ENCODE peak calls at places on chromosomes 2 and 18, in eight cellular contexts. One of them, this sample, is unnamed.

GRCh38 chr2:174332607-174333001 is 2.1 kb upstream of the SP9 start:
- DNase-seq in tibial nerve: no peak
- DNase-seq in gastrocnemius medialis: no peak
- DNase-seq in transverse colon: no peak
- DNase-seq in sigmoid colon: no peak
- DNase-seq in keratinocyte: no peak
- DNase-seq in PC-3: peak
- DNase-seq in dorsolateral prefrontal cortex: no peak
- DNase-seq in this sample: no peak

GRCh38 chr18:11925800-11926481 is 17.8 kb upstream of the MPPE1 start:
- DNase-seq in tibial nerve: no peak
- DNase-seq in gastrocnemius medialis: no peak
- DNase-seq in transverse colon: no peak
- DNase-seq in sigmoid colon: no peak
- DNase-seq in keratinocyte: no peak
- DNase-seq in PC-3: no peak
- DNase-seq in dorsolateral prefrontal cortex: no peak
- DNase-seq in this sample: no peak

GRCh38 chr2:216849987-216850386 is 9.9 kb downstream of the TNP1 start:
- DNase-seq in tibial nerve: peak
- DNase-seq in gastrocnemius medialis: peak
- DNase-seq in transverse colon: peak
- DNase-seq in sigmoid colon: peak
- DNase-seq in keratinocyte: no peak
- DNase-seq in PC-3: peak
- DNase-seq in dorsolateral prefrontal cortex: peak
- DNase-seq in this sample: no peak

GRCh38 chr2:240163056-240163714 is 22.7 kb upstream of the OTOS start:
- DNase-seq in tibial nerve: no peak
- DNase-seq in gastrocnemius medialis: no peak
- DNase-seq in transverse colon: no peak
- DNase-seq in sigmoid colon: peak
- DNase-seq in keratinocyte: no peak
- DNase-seq in PC-3: no peak
- DNase-seq in dorsolateral prefrontal cortex: no peak
- DNase-seq in this sample: peak

GRCh38 chr18:40380657-40381441 is 1574.2 kb upstream of the PIK3C3 start:
- DNase-seq in tibial nerve: no peak
- DNase-seq in gastrocnemius medialis: no peak
- DNase-seq in transverse colon: no peak
- DNase-seq in sigmoid colon: no peak
- DNase-seq in keratinocyte: no peak
- DNase-seq in PC-3: no peak
- DNase-seq in dorsolateral prefrontal cortex: no peak
- DNase-seq in this sample: no peak

GRCh38 chr2:144006139-144006538 is 513.8 kb downstream of the ZEB2 start:
- DNase-seq in tibial nerve: no peak
- DNase-seq in gastrocnemius medialis: no peak
- DNase-seq in transverse colon: no peak
- DNase-seq in sigmoid colon: no peak
- DNase-seq in keratinocyte: no peak
- DNase-seq in PC-3: no peak
- DNase-seq in dorsolateral prefrontal cortex: no peak
- DNase-seq in this sample: no peak

GRCh38 chr18:68796936-68797690 is 767 bp upstream of the CCDC102B start:
- DNase-seq in tibial nerve: no peak
- DNase-seq in gastrocnemius medialis: no peak
- DNase-seq in transverse colon: no peak
- DNase-seq in sigmoid colon: no peak
- DNase-seq in keratinocyte: no peak
- DNase-seq in PC-3: peak
- DNase-seq in dorsolateral prefrontal cortex: no peak
- DNase-seq in this sample: no peak

GRCh38 chr2:47014564-47015051 is 99.0 kb upstream of the MCFD2 start:
- DNase-seq in tibial nerve: no peak
- DNase-seq in gastrocnemius medialis: peak
- DNase-seq in transverse colon: no peak
- DNase-seq in sigmoid colon: no peak
- DNase-seq in keratinocyte: no peak
- DNase-seq in PC-3: peak
- DNase-seq in dorsolateral prefrontal cortex: peak
- DNase-seq in this sample: no peak

GRCh38 chr18:77392323-77392722 is 142.7 kb downstream of the GALR1 start:
- DNase-seq in tibial nerve: no peak
- DNase-seq in gastrocnemius medialis: no peak
- DNase-seq in transverse colon: no peak
- DNase-seq in sigmoid colon: no peak
- DNase-seq in keratinocyte: no peak
- DNase-seq in PC-3: peak
- DNase-seq in dorsolateral prefrontal cortex: no peak
- DNase-seq in this sample: no peak

GRCh38 chr2:232345251-232345650 is 33.3 kb upstream of the ALPP start:
- DNase-seq in tibial nerve: no peak
- DNase-seq in gastrocnemius medialis: no peak
- DNase-seq in transverse colon: no peak
- DNase-seq in sigmoid colon: peak
- DNase-seq in keratinocyte: no peak
- DNase-seq in PC-3: no peak
- DNase-seq in dorsolateral prefrontal cortex: no peak
- DNase-seq in this sample: peak

GRCh38 chr2:102147935-102148334 is 5.4 kb downstream of the IL1R1 start:
- DNase-seq in tibial nerve: peak
- DNase-seq in gastrocnemius medialis: peak
- DNase-seq in transverse colon: no peak
- DNase-seq in sigmoid colon: no peak
- DNase-seq in keratinocyte: no peak
- DNase-seq in PC-3: no peak
- DNase-seq in dorsolateral prefrontal cortex: no peak
- DNase-seq in this sample: no peak

GRCh38 chr2:215921884-215922283 is 91.5 kb downstream of the MREG start:
- DNase-seq in tibial nerve: no peak
- DNase-seq in gastrocnemius medialis: no peak
- DNase-seq in transverse colon: no peak
- DNase-seq in sigmoid colon: no peak
- DNase-seq in keratinocyte: no peak
- DNase-seq in PC-3: peak
- DNase-seq in dorsolateral prefrontal cortex: no peak
- DNase-seq in this sample: no peak

GRCh38 chr2:53633441-53633840 is 134.2 kb upstream of the CHAC2 start:
- DNase-seq in tibial nerve: no peak
- DNase-seq in gastrocnemius medialis: no peak
- DNase-seq in transverse colon: no peak
- DNase-seq in sigmoid colon: no peak
- DNase-seq in keratinocyte: peak
- DNase-seq in PC-3: peak
- DNase-seq in dorsolateral prefrontal cortex: no peak
- DNase-seq in this sample: no peak

GRCh38 chr2:221779614-221780067 is 207.5 kb upstream of the EPHA4 start:
- DNase-seq in tibial nerve: no peak
- DNase-seq in gastrocnemius medialis: no peak
- DNase-seq in transverse colon: peak
- DNase-seq in sigmoid colon: peak
- DNase-seq in keratinocyte: no peak
- DNase-seq in PC-3: no peak
- DNase-seq in dorsolateral prefrontal cortex: no peak
- DNase-seq in this sample: no peak

GRCh38 chr18:12307871-12308385 is at the start of gene TUBB6:
- DNase-seq in tibial nerve: peak
- DNase-seq in gastrocnemius medialis: peak
- DNase-seq in transverse colon: peak
- DNase-seq in sigmoid colon: peak
- DNase-seq in keratinocyte: no peak
- DNase-seq in PC-3: no peak
- DNase-seq in dorsolateral prefrontal cortex: no peak
- DNase-seq in this sample: peak

GRCh38 chr2:102063948-102064678 is 72.4 kb downstream of the IL1R2 start:
- DNase-seq in tibial nerve: peak
- DNase-seq in gastrocnemius medialis: peak
- DNase-seq in transverse colon: peak
- DNase-seq in sigmoid colon: peak
- DNase-seq in keratinocyte: peak
- DNase-seq in PC-3: peak
- DNase-seq in dorsolateral prefrontal cortex: peak
- DNase-seq in this sample: peak

GRCh38 chr2:190791347-190791982 is 89.2 kb upstream of the GLS start:
- DNase-seq in tibial nerve: peak
- DNase-seq in gastrocnemius medialis: no peak
- DNase-seq in transverse colon: no peak
- DNase-seq in sigmoid colon: no peak
- DNase-seq in keratinocyte: peak
- DNase-seq in PC-3: peak
- DNase-seq in dorsolateral prefrontal cortex: peak
- DNase-seq in this sample: no peak

GRCh38 chr18:58649966-58650816 is 21.1 kb upstream of the MALT1 start:
- DNase-seq in tibial nerve: no peak
- DNase-seq in gastrocnemius medialis: no peak
- DNase-seq in transverse colon: no peak
- DNase-seq in sigmoid colon: no peak
- DNase-seq in keratinocyte: no peak
- DNase-seq in PC-3: no peak
- DNase-seq in dorsolateral prefrontal cortex: no peak
- DNase-seq in this sample: no peak

GRCh38 chr2:72115361-72116080 is 32.1 kb downstream of the CYP26B1 start:
- DNase-seq in tibial nerve: no peak
- DNase-seq in gastrocnemius medialis: no peak
- DNase-seq in transverse colon: no peak
- DNase-seq in sigmoid colon: peak
- DNase-seq in keratinocyte: peak
- DNase-seq in PC-3: peak
- DNase-seq in dorsolateral prefrontal cortex: no peak
- DNase-seq in this sample: peak

GRCh38 chr2:217932661-217933325 is 70.0 kb downstream of the TNS1 start:
- DNase-seq in tibial nerve: no peak
- DNase-seq in gastrocnemius medialis: no peak
- DNase-seq in transverse colon: no peak
- DNase-seq in sigmoid colon: no peak
- DNase-seq in keratinocyte: no peak
- DNase-seq in PC-3: no peak
- DNase-seq in dorsolateral prefrontal cortex: no peak
- DNase-seq in this sample: no peak

GRCh38 chr18:58263055-58263732 is 219.2 kb downstream of the NEDD4L start:
- DNase-seq in tibial nerve: no peak
- DNase-seq in gastrocnemius medialis: no peak
- DNase-seq in transverse colon: no peak
- DNase-seq in sigmoid colon: no peak
- DNase-seq in keratinocyte: peak
- DNase-seq in PC-3: peak
- DNase-seq in dorsolateral prefrontal cortex: no peak
- DNase-seq in this sample: no peak

GRCh38 chr18:80253871-80254492 is 6.7 kb upstream of the PARD6G start:
- DNase-seq in tibial nerve: no peak
- DNase-seq in gastrocnemius medialis: no peak
- DNase-seq in transverse colon: no peak
- DNase-seq in sigmoid colon: no peak
- DNase-seq in keratinocyte: no peak
- DNase-seq in PC-3: peak
- DNase-seq in dorsolateral prefrontal cortex: no peak
- DNase-seq in this sample: peak

GRCh38 chr2:120279708-120280107 is 27.1 kb downstream of the RALB start:
- DNase-seq in tibial nerve: no peak
- DNase-seq in gastrocnemius medialis: no peak
- DNase-seq in transverse colon: peak
- DNase-seq in sigmoid colon: no peak
- DNase-seq in keratinocyte: no peak
- DNase-seq in PC-3: no peak
- DNase-seq in dorsolateral prefrontal cortex: no peak
- DNase-seq in this sample: no peak

GRCh38 chr2:38037325-38037724 is 38.6 kb downstream of the CYP1B1 start:
- DNase-seq in tibial nerve: no peak
- DNase-seq in gastrocnemius medialis: no peak
- DNase-seq in transverse colon: no peak
- DNase-seq in sigmoid colon: no peak
- DNase-seq in keratinocyte: no peak
- DNase-seq in PC-3: no peak
- DNase-seq in dorsolateral prefrontal cortex: no peak
- DNase-seq in this sample: no peak
- H3K27ac ChIP-seq in tibial nerve: peak
- H3K27ac ChIP-seq in gastrocnemius medialis: no peak
- H3K27ac ChIP-seq in transverse colon: no peak
- H3K27ac ChIP-seq in sigmoid colon: peak
- H3K27ac ChIP-seq in keratinocyte: no peak
- H3K27ac ChIP-seq in PC-3: no peak
- H3K27ac ChIP-seq in dorsolateral prefrontal cortex: peak
- H3K27ac ChIP-seq in this sample: peak

GRCh38 chr2:165903406-165903805 is 50.2 kb downstream of the TTC21B start:
- DNase-seq in tibial nerve: no peak
- DNase-seq in gastrocnemius medialis: no peak
- DNase-seq in transverse colon: no peak
- DNase-seq in sigmoid colon: no peak
- DNase-seq in keratinocyte: no peak
- DNase-seq in PC-3: no peak
- DNase-seq in dorsolateral prefrontal cortex: no peak
- DNase-seq in this sample: no peak
- H3K4me3 ChIP-seq in tibial nerve: no peak
- H3K4me3 ChIP-seq in gastrocnemius medialis: no peak
- H3K4me3 ChIP-seq in transverse colon: no peak
- H3K4me3 ChIP-seq in sigmoid colon: no peak
- H3K4me3 ChIP-seq in keratinocyte: no peak
- H3K4me3 ChIP-seq in PC-3: no peak
- H3K4me3 ChIP-seq in dorsolateral prefrontal cortex: no peak
- H3K4me3 ChIP-seq in this sample: no peak

DNA sequence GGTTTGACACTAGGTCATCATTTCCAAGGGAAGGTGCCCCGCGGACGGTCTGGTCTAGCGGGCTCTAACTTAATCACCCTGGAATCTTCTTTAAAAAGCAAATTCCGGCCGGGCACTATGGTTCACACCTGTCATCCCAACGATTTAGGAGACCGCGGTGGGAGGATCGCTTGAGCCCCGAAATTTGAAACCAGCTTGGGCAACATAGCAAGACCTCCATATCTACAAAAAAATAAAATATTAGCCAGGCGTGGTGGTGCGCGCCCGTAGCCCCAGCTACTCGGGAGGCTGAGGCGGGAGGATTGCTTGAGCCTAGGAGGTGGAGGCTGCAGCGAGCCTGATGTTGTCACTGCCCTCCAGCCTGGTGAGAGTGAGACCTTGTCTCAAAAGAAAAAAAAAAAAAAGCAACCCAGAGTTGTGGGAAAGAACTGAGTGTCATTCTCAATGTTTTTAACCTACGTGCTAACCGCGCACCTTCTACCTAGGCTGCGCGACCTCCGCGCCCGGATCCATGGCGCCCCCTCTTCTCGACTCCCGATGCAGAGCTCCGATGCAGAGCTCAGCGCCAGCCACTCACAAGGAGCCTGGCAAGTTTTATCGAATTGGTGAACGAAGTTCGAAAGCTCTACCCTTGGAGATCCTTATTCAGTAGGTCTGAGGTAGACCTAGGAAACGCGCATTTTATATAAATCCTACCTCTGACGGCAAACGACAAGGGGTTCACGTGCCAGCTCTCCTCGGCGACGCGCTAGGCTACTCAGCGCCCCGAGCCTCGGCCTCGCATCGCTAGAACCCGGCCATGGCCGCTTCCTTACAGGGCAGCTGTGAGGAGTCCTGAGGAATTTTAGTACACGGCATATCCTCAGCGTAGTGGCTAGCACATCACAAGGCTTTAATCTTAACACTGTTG is 877 bp upstream of the TWSG1 start:
- DNase-seq in tibial nerve: no peak
- DNase-seq in gastrocnemius medialis: peak
- DNase-seq in transverse colon: peak
- DNase-seq in sigmoid colon: peak
- DNase-seq in keratinocyte: no peak
- DNase-seq in PC-3: no peak
- DNase-seq in dorsolateral prefrontal cortex: no peak
- DNase-seq in this sample: no peak
- TF ChIP-seq CTCF in tibial nerve: no peak
- TF ChIP-seq CTCF in gastrocnemius medialis: no peak
- TF ChIP-seq CTCF in transverse colon: no peak
- TF ChIP-seq CTCF in sigmoid colon: no peak
- TF ChIP-seq CTCF in keratinocyte: no peak
- TF ChIP-seq CTCF in PC-3: peak
- TF ChIP-seq CTCF in dorsolateral prefrontal cortex: no peak
- TF ChIP-seq CTCF in this sample: no peak

GRCh38 chr2:60533114-60534033 is 20.1 kb downstream of the BCL11A start:
- DNase-seq in tibial nerve: no peak
- DNase-seq in gastrocnemius medialis: no peak
- DNase-seq in transverse colon: no peak
- DNase-seq in sigmoid colon: no peak
- DNase-seq in keratinocyte: no peak
- DNase-seq in PC-3: peak
- DNase-seq in dorsolateral prefrontal cortex: no peak
- DNase-seq in this sample: no peak
- H3K27ac ChIP-seq in tibial nerve: no peak
- H3K27ac ChIP-seq in gastrocnemius medialis: no peak
- H3K27ac ChIP-seq in transverse colon: peak
- H3K27ac ChIP-seq in sigmoid colon: peak
- H3K27ac ChIP-seq in keratinocyte: peak
- H3K27ac ChIP-seq in PC-3: peak
- H3K27ac ChIP-seq in dorsolateral prefrontal cortex: peak
- H3K27ac ChIP-seq in this sample: no peak

This sample was measured in upper lobe of right lung.